ENCODE peak calls at places on chromosomes 1 and 21, in six cellular contexts. One of them, this sample, is unnamed.

GRCh38 chr1:161241682-161242081 is 3.7 kb upstream of the NR1I3 start:
- DNase-seq in omental fat pad: no peak
- DNase-seq in neural progenitor cell: no peak
- DNase-seq in PC-3: no peak
- DNase-seq in activated T-cell treated with anti-CD3 and anti-CD28 coated beads, Interleukin-2, amount 50 U/mL, for 4 hours: no peak
- DNase-seq in adipocyte: no peak
- DNase-seq in this sample: no peak

GRCh38 chr1:12123172-12123571 is 43.6 kb upstream of the TNFRSF1B start:
- DNase-seq in omental fat pad: no peak
- DNase-seq in neural progenitor cell: no peak
- DNase-seq in PC-3: no peak
- DNase-seq in activated T-cell treated with anti-CD3 and anti-CD28 coated beads, Interleukin-2, amount 50 U/mL, for 4 hours: no peak
- DNase-seq in adipocyte: no peak
- DNase-seq in this sample: no peak

GRCh38 chr1:148264374-148265276 is 112.5 kb upstream of the NBPF11 start:
- DNase-seq in omental fat pad: no peak
- DNase-seq in neural progenitor cell: peak; percentile 77
- DNase-seq in PC-3: no peak
- DNase-seq in activated T-cell treated with anti-CD3 and anti-CD28 coated beads, Interleukin-2, amount 50 U/mL, for 4 hours: no peak
- DNase-seq in adipocyte: peak; percentile 35
- DNase-seq in this sample: no peak

GRCh38 chr21:20040768-20041167 is 957.4 kb upstream of the NCAM2 start:
- DNase-seq in omental fat pad: no peak
- DNase-seq in neural progenitor cell: no peak
- DNase-seq in PC-3: peak; percentile 14
- DNase-seq in activated T-cell treated with anti-CD3 and anti-CD28 coated beads, Interleukin-2, amount 50 U/mL, for 4 hours: no peak
- DNase-seq in adipocyte: no peak
- DNase-seq in this sample: no peak

GRCh38 chr1:31705080-31705866 is 1.5 kb upstream of the COL16A1 start:
- DNase-seq in omental fat pad: no peak
- DNase-seq in neural progenitor cell: peak; percentile 68
- DNase-seq in PC-3: peak; percentile 49
- DNase-seq in activated T-cell treated with anti-CD3 and anti-CD28 coated beads, Interleukin-2, amount 50 U/mL, for 4 hours: peak; percentile 53
- DNase-seq in adipocyte: peak; percentile 54
- DNase-seq in this sample: no peak

GRCh38 chr21:44485254-44485793 is 30.0 kb downstream of the LRRC3 start:
- DNase-seq in omental fat pad: no peak
- DNase-seq in neural progenitor cell: peak; percentile 74
- DNase-seq in PC-3: no peak
- DNase-seq in activated T-cell treated with anti-CD3 and anti-CD28 coated beads, Interleukin-2, amount 50 U/mL, for 4 hours: peak; percentile 42
- DNase-seq in adipocyte: no peak
- DNase-seq in this sample: no peak

GRCh38 chr21:46515109-46515508 is 56.4 kb downstream of the DIP2A start:
- DNase-seq in omental fat pad: no peak
- DNase-seq in neural progenitor cell: no peak
- DNase-seq in PC-3: no peak
- DNase-seq in activated T-cell treated with anti-CD3 and anti-CD28 coated beads, Interleukin-2, amount 50 U/mL, for 4 hours: no peak
- DNase-seq in adipocyte: no peak
- DNase-seq in this sample: no peak

GRCh38 chr1:26923711-26924110 is 2.2 kb downstream of the NUDC start:
- DNase-seq in omental fat pad: no peak
- DNase-seq in neural progenitor cell: no peak
- DNase-seq in PC-3: peak; percentile 72
- DNase-seq in activated T-cell treated with anti-CD3 and anti-CD28 coated beads, Interleukin-2, amount 50 U/mL, for 4 hours: no peak
- DNase-seq in adipocyte: no peak
- DNase-seq in this sample: no peak

GRCh38 chr1:232991238-232991637 is 40.8 kb downstream of the NTPCR start:
- DNase-seq in omental fat pad: no peak
- DNase-seq in neural progenitor cell: no peak
- DNase-seq in PC-3: no peak
- DNase-seq in activated T-cell treated with anti-CD3 and anti-CD28 coated beads, Interleukin-2, amount 50 U/mL, for 4 hours: no peak
- DNase-seq in adipocyte: no peak
- DNase-seq in this sample: no peak

GRCh38 chr1:176225911-176226310 is 18.8 kb upstream of the COP1 start:
- DNase-seq in omental fat pad: no peak
- DNase-seq in neural progenitor cell: no peak
- DNase-seq in PC-3: no peak
- DNase-seq in activated T-cell treated with anti-CD3 and anti-CD28 coated beads, Interleukin-2, amount 50 U/mL, for 4 hours: no peak
- DNase-seq in adipocyte: no peak
- DNase-seq in this sample: no peak

GRCh38 chr1:117757668-117758067 is 151.8 kb downstream of the TENT5C start:
- DNase-seq in omental fat pad: no peak
- DNase-seq in neural progenitor cell: no peak
- DNase-seq in PC-3: peak; percentile 53
- DNase-seq in activated T-cell treated with anti-CD3 and anti-CD28 coated beads, Interleukin-2, amount 50 U/mL, for 4 hours: no peak
- DNase-seq in adipocyte: peak; percentile 1
- DNase-seq in this sample: no peak

GRCh38 chr1:166197141-166197540 is 30.3 kb upstream of the FAM78B start:
- DNase-seq in omental fat pad: no peak
- DNase-seq in neural progenitor cell: no peak
- DNase-seq in PC-3: no peak
- DNase-seq in activated T-cell treated with anti-CD3 and anti-CD28 coated beads, Interleukin-2, amount 50 U/mL, for 4 hours: no peak
- DNase-seq in adipocyte: no peak
- DNase-seq in this sample: no peak

GRCh38 chr1:22889213-22889827 is 83.3 kb downstream of the LACTBL1 start:
- DNase-seq in omental fat pad: no peak
- DNase-seq in neural progenitor cell: peak; percentile 48
- DNase-seq in PC-3: peak; percentile 66
- DNase-seq in activated T-cell treated with anti-CD3 and anti-CD28 coated beads, Interleukin-2, amount 50 U/mL, for 4 hours: no peak
- DNase-seq in adipocyte: peak; percentile 72
- DNase-seq in this sample: peak; percentile 51

GRCh38 chr1:206898089-206898908 is 1.1 kb downstream of the IL24 start:
- DNase-seq in omental fat pad: no peak
- DNase-seq in neural progenitor cell: no peak
- DNase-seq in PC-3: peak; percentile 89
- DNase-seq in activated T-cell treated with anti-CD3 and anti-CD28 coated beads, Interleukin-2, amount 50 U/mL, for 4 hours: no peak
- DNase-seq in adipocyte: peak; percentile 83
- DNase-seq in this sample: no peak

GRCh38 chr1:171290611-171291010 is 23.4 kb upstream of the FMO4 start:
- DNase-seq in omental fat pad: no peak
- DNase-seq in neural progenitor cell: no peak
- DNase-seq in PC-3: no peak
- DNase-seq in activated T-cell treated with anti-CD3 and anti-CD28 coated beads, Interleukin-2, amount 50 U/mL, for 4 hours: no peak
- DNase-seq in adipocyte: no peak
- DNase-seq in this sample: no peak

GRCh38 chr1:77899647-77900320 is 11.4 kb downstream of the NEXN start:
- DNase-seq in omental fat pad: no peak
- DNase-seq in neural progenitor cell: no peak
- DNase-seq in PC-3: peak; percentile 65
- DNase-seq in activated T-cell treated with anti-CD3 and anti-CD28 coated beads, Interleukin-2, amount 50 U/mL, for 4 hours: no peak
- DNase-seq in adipocyte: no peak
- DNase-seq in this sample: no peak

GRCh38 chr21:36799869-36800268 is 101.0 kb downstream of the SIM2 start:
- DNase-seq in omental fat pad: no peak
- DNase-seq in neural progenitor cell: no peak
- DNase-seq in PC-3: no peak
- DNase-seq in activated T-cell treated with anti-CD3 and anti-CD28 coated beads, Interleukin-2, amount 50 U/mL, for 4 hours: no peak
- DNase-seq in adipocyte: peak; percentile 20
- DNase-seq in this sample: no peak

GRCh38 chr1:237672748-237673147 is 218.0 kb downstream of the ZP4 start:
- DNase-seq in omental fat pad: no peak
- DNase-seq in neural progenitor cell: peak; percentile 19
- DNase-seq in PC-3: peak; percentile 21
- DNase-seq in activated T-cell treated with anti-CD3 and anti-CD28 coated beads, Interleukin-2, amount 50 U/mL, for 4 hours: no peak
- DNase-seq in adipocyte: no peak
- DNase-seq in this sample: no peak

GRCh38 chr1:234222561-234223280 is 150.5 kb upstream of the COA6 start:
- DNase-seq in omental fat pad: no peak
- DNase-seq in neural progenitor cell: no peak
- DNase-seq in PC-3: peak; percentile 65
- DNase-seq in activated T-cell treated with anti-CD3 and anti-CD28 coated beads, Interleukin-2, amount 50 U/mL, for 4 hours: no peak
- DNase-seq in adipocyte: no peak
- DNase-seq in this sample: no peak

GRCh38 chr21:46151261-46151988 is 4.0 kb downstream of the FTCD start:
- DNase-seq in omental fat pad: no peak
- DNase-seq in neural progenitor cell: no peak
- DNase-seq in PC-3: no peak
- DNase-seq in activated T-cell treated with anti-CD3 and anti-CD28 coated beads, Interleukin-2, amount 50 U/mL, for 4 hours: peak; percentile 4
- DNase-seq in adipocyte: no peak
- DNase-seq in this sample: no peak

GRCh38 chr1:155241069-155241679 is 14.1 kb downstream of the ENTREP3 start:
- DNase-seq in omental fat pad: peak; percentile 75
- DNase-seq in neural progenitor cell: peak; percentile 83
- DNase-seq in PC-3: peak; percentile 89
- DNase-seq in activated T-cell treated with anti-CD3 and anti-CD28 coated beads, Interleukin-2, amount 50 U/mL, for 4 hours: peak; percentile 49
- DNase-seq in adipocyte: peak; percentile 93
- DNase-seq in this sample: peak; percentile 92

GRCh38 chr1:54239603-54240002 is 39.6 kb downstream of the MRPL37 start:
- DNase-seq in omental fat pad: no peak
- DNase-seq in neural progenitor cell: no peak
- DNase-seq in PC-3: no peak
- DNase-seq in activated T-cell treated with anti-CD3 and anti-CD28 coated beads, Interleukin-2, amount 50 U/mL, for 4 hours: no peak
- DNase-seq in adipocyte: no peak
- DNase-seq in this sample: no peak

GRCh38 chr1:209349372-209350324 is 233.9 kb upstream of the CAMK1G start:
- DNase-seq in omental fat pad: no peak
- DNase-seq in neural progenitor cell: peak; percentile 19
- DNase-seq in PC-3: no peak
- DNase-seq in activated T-cell treated with anti-CD3 and anti-CD28 coated beads, Interleukin-2, amount 50 U/mL, for 4 hours: no peak
- DNase-seq in adipocyte: no peak
- DNase-seq in this sample: no peak

GRCh38 chr1:206951318-206952105 is 5.2 kb upstream of the PIGR start:
- DNase-seq in omental fat pad: no peak
- DNase-seq in neural progenitor cell: no peak
- DNase-seq in PC-3: no peak
- DNase-seq in activated T-cell treated with anti-CD3 and anti-CD28 coated beads, Interleukin-2, amount 50 U/mL, for 4 hours: no peak
- DNase-seq in adipocyte: no peak
- DNase-seq in this sample: no peak

GRCh38 chr21:30240661-30241060 is 24.8 kb upstream of the CLDN8 start:
- DNase-seq in omental fat pad: no peak
- DNase-seq in neural progenitor cell: no peak
- DNase-seq in PC-3: no peak
- DNase-seq in activated T-cell treated with anti-CD3 and anti-CD28 coated beads, Interleukin-2, amount 50 U/mL, for 4 hours: no peak
- DNase-seq in adipocyte: no peak
- DNase-seq in this sample: no peak

GRCh38 chr1:101291562-101292035 is 54.8 kb downstream of the S1PR1 start:
- DNase-seq in omental fat pad: no peak
- DNase-seq in neural progenitor cell: no peak
- DNase-seq in PC-3: peak; percentile 40
- DNase-seq in activated T-cell treated with anti-CD3 and anti-CD28 coated beads, Interleukin-2, amount 50 U/mL, for 4 hours: no peak
- DNase-seq in adipocyte: peak; percentile 86
- DNase-seq in this sample: peak; percentile 80

GRCh38 chr21:42057861-42058437 is 13.2 kb upstream of the UMODL1 start:
- DNase-seq in omental fat pad: no peak
- DNase-seq in neural progenitor cell: no peak
- DNase-seq in PC-3: no peak
- DNase-seq in activated T-cell treated with anti-CD3 and anti-CD28 coated beads, Interleukin-2, amount 50 U/mL, for 4 hours: no peak
- DNase-seq in adipocyte: no peak
- DNase-seq in this sample: no peak

GRCh38 chr1:154726443-154726842 is 118.5 kb upstream of the ADAR start:
- DNase-seq in omental fat pad: no peak
- DNase-seq in neural progenitor cell: no peak
- DNase-seq in PC-3: peak; percentile 61
- DNase-seq in activated T-cell treated with anti-CD3 and anti-CD28 coated beads, Interleukin-2, amount 50 U/mL, for 4 hours: no peak
- DNase-seq in adipocyte: no peak
- DNase-seq in this sample: no peak

GRCh38 chr1:21830792-21831453 is 18.9 kb downstream of the LDLRAD2 start:
- DNase-seq in omental fat pad: no peak
- DNase-seq in neural progenitor cell: no peak
- DNase-seq in PC-3: no peak
- DNase-seq in activated T-cell treated with anti-CD3 and anti-CD28 coated beads, Interleukin-2, amount 50 U/mL, for 4 hours: no peak
- DNase-seq in adipocyte: no peak
- DNase-seq in this sample: no peak

GRCh38 chr1:201282931-201283829 is at the start of gene PKP1:
- DNase-seq in omental fat pad: no peak
- DNase-seq in neural progenitor cell: peak; percentile 38
- DNase-seq in PC-3: peak; percentile 100
- DNase-seq in activated T-cell treated with anti-CD3 and anti-CD28 coated beads, Interleukin-2, amount 50 U/mL, for 4 hours: no peak
- DNase-seq in adipocyte: peak; percentile 65
- DNase-seq in this sample: no peak

GRCh38 chr1:100455478-100456072 is 82.4 kb upstream of the GPR88 start:
- DNase-seq in omental fat pad: no peak
- DNase-seq in neural progenitor cell: no peak
- DNase-seq in PC-3: peak; percentile 51
- DNase-seq in activated T-cell treated with anti-CD3 and anti-CD28 coated beads, Interleukin-2, amount 50 U/mL, for 4 hours: no peak
- DNase-seq in adipocyte: peak; percentile 73
- DNase-seq in this sample: no peak

GRCh38 chr1:180211860-180212229 is 18.2 kb upstream of the LHX4 start:
- DNase-seq in omental fat pad: no peak
- DNase-seq in neural progenitor cell: no peak
- DNase-seq in PC-3: no peak
- DNase-seq in activated T-cell treated with anti-CD3 and anti-CD28 coated beads, Interleukin-2, amount 50 U/mL, for 4 hours: no peak
- DNase-seq in adipocyte: no peak
- DNase-seq in this sample: no peak

GRCh38 chr1:178932552-178932906 is 61.7 kb upstream of the ANGPTL1 start:
- DNase-seq in omental fat pad: no peak
- DNase-seq in neural progenitor cell: no peak
- DNase-seq in PC-3: no peak
- DNase-seq in activated T-cell treated with anti-CD3 and anti-CD28 coated beads, Interleukin-2, amount 50 U/mL, for 4 hours: no peak
- DNase-seq in adipocyte: no peak
- DNase-seq in this sample: no peak

GRCh38 chr1:151936653-151937052 is 27.3 kb upstream of the THEM4 start:
- DNase-seq in omental fat pad: no peak
- DNase-seq in neural progenitor cell: peak; percentile 66
- DNase-seq in PC-3: no peak
- DNase-seq in activated T-cell treated with anti-CD3 and anti-CD28 coated beads, Interleukin-2, amount 50 U/mL, for 4 hours: no peak
- DNase-seq in adipocyte: no peak
- DNase-seq in this sample: no peak

GRCh38 chr1:85048296-85049064 is at the start of gene MCOLN3:
- DNase-seq in omental fat pad: peak; percentile 27
- DNase-seq in neural progenitor cell: peak; percentile 77
- DNase-seq in PC-3: peak; percentile 58
- DNase-seq in activated T-cell treated with anti-CD3 and anti-CD28 coated beads, Interleukin-2, amount 50 U/mL, for 4 hours: peak; percentile 37
- DNase-seq in adipocyte: peak; percentile 50
- DNase-seq in this sample: no peak

GRCh38 chr1:81305997-81306452 is 494.7 kb upstream of the ADGRL2 start:
- DNase-seq in omental fat pad: no peak
- DNase-seq in neural progenitor cell: peak; percentile 62
- DNase-seq in PC-3: peak; percentile 38
- DNase-seq in activated T-cell treated with anti-CD3 and anti-CD28 coated beads, Interleukin-2, amount 50 U/mL, for 4 hours: no peak
- DNase-seq in adipocyte: peak; percentile 66
- DNase-seq in this sample: peak; percentile 16

GRCh38 chr1:31977361-31978131 is 36.1 kb upstream of the KHDRBS1 start:
- DNase-seq in omental fat pad: no peak
- DNase-seq in neural progenitor cell: peak; percentile 79
- DNase-seq in PC-3: peak; percentile 58
- DNase-seq in activated T-cell treated with anti-CD3 and anti-CD28 coated beads, Interleukin-2, amount 50 U/mL, for 4 hours: no peak
- DNase-seq in adipocyte: peak; percentile 92
- DNase-seq in this sample: no peak

GRCh38 chr1:6770727-6771567 is 14.3 kb upstream of the CAMTA1 start:
- DNase-seq in omental fat pad: no peak
- DNase-seq in neural progenitor cell: peak; percentile 23
- DNase-seq in PC-3: peak; percentile 62
- DNase-seq in activated T-cell treated with anti-CD3 and anti-CD28 coated beads, Interleukin-2, amount 50 U/mL, for 4 hours: no peak
- DNase-seq in adipocyte: peak; percentile 69
- DNase-seq in this sample: no peak

This sample was measured in COLO829.